ENCODE peak calls at places on chromosomes 12 and 14, in eight cellular contexts. M, G, A, E, R, P, X and F are unnamed samples.

GRCh38 chr12:9750276-9751203 is 10.2 kb downstream of the CD69 start:
- DNase-seq in X (peak; percentile 74), E (peak; percentile 73), A (peak; percentile 79), M (peak; percentile 71), P (peak; percentile 59), R (peak; percentile 51), G (peak; percentile 61), F (peak; percentile 16)

GRCh38 chr12:38222011-38222410 is 94.6 kb upstream of the ALG10B start:
- DNase-seq in A (no peak), X (no peak), M (no peak), G (no peak), R (no peak), P (no peak), E (no peak), F (no peak)

GRCh38 chr12:108752387-108752786 is 21.1 kb upstream of the CORO1C start:
- DNase-seq in X (no peak), A (no peak), M (peak; percentile 1), R (no peak), P (no peak), E (peak; percentile 54), G (no peak), F (no peak)

GRCh38 chr12:113852273-113852672 is 113.9 kb downstream of the RBM19 start:
- DNase-seq in X (no peak), R (no peak), P (no peak), G (no peak), E (no peak), A (no peak), M (no peak), F (no peak)

GRCh38 chr12:12741705-12742104 is 24.5 kb downstream of the CDKN1B start:
- DNase-seq in M (no peak), E (no peak), G (no peak), A (no peak), X (no peak), P (no peak), R (no peak), F (no peak)

GRCh38 chr14:71675902-71676291 is 256.3 kb upstream of the RGS6 start:
- DNase-seq in R (no peak), P (peak; percentile 41), M (no peak), A (no peak), G (no peak), E (no peak), X (no peak), F (no peak)

GRCh38 chr12:6085841-6086240 is 38.6 kb downstream of the VWF start:
- DNase-seq in M (no peak), X (no peak), P (no peak), A (no peak), R (no peak), E (no peak), G (no peak), F (no peak)

GRCh38 chr14:104335176-104335575 is 196.8 kb downstream of the KIF26A start:
- DNase-seq in X (no peak), G (no peak), E (no peak), M (no peak), R (no peak), P (no peak), A (no peak), F (no peak)

GRCh38 chr12:110861729-110862128 is 14.9 kb downstream of the CCDC63 start:
- DNase-seq in M (no peak), A (peak; percentile 44), R (no peak), P (no peak), E (no peak), G (no peak), X (no peak), F (no peak)

GRCh38 chr12:5244513-5244972 is 187.4 kb upstream of the NTF3 start:
- DNase-seq in G (no peak), R (no peak), X (no peak), P (no peak), E (no peak), M (no peak), A (peak; percentile 40), F (no peak)

GRCh38 chr12:82279597-82279996 is 78.6 kb downstream of the CCDC59 start:
- DNase-seq in G (no peak), R (no peak), X (no peak), M (no peak), A (no peak), P (no peak), E (no peak), F (no peak)

GRCh38 chr12:1839464-1839863 is 19.1 kb downstream of the LRTM2 start:
- DNase-seq in P (no peak), M (peak; percentile 27), E (no peak), R (no peak), X (no peak), A (no peak), G (peak; percentile 41), F (no peak)

GRCh38 chr12:111905502-111905901 is 63.5 kb downstream of the MAPKAPK5 start:
- DNase-seq in R (no peak), M (no peak), X (no peak), E (no peak), A (no peak), P (no peak), G (no peak), F (no peak)

GRCh38 chr14:24325131-24325530 is 9.7 kb downstream of the ADCY4 start:
- DNase-seq in G (no peak), R (no peak), A (no peak), E (no peak), M (no peak), P (no peak), X (no peak), F (no peak)

GRCh38 chr12:106080111-106080732 is 58.5 kb downstream of the NUAK1 start:
- DNase-seq in X (no peak), E (peak; percentile 67), P (no peak), G (no peak), M (no peak), A (peak; percentile 77), R (peak; percentile 57), F (no peak)

GRCh38 chr14:22097606-22098292 is 424.1 kb upstream of the OR4E1 start:
- DNase-seq in R (no peak), X (no peak), E (no peak), P (no peak), G (no peak), A (no peak), M (no peak), F (no peak)

GRCh38 chr14:22375321-22375930 is 213.6 kb downstream of the DAD1 start:
- DNase-seq in E (peak; percentile 78), G (no peak), P (peak; percentile 71), A (peak; percentile 67), R (peak; percentile 46), M (no peak), X (peak; percentile 21), F (no peak)

DNA sequence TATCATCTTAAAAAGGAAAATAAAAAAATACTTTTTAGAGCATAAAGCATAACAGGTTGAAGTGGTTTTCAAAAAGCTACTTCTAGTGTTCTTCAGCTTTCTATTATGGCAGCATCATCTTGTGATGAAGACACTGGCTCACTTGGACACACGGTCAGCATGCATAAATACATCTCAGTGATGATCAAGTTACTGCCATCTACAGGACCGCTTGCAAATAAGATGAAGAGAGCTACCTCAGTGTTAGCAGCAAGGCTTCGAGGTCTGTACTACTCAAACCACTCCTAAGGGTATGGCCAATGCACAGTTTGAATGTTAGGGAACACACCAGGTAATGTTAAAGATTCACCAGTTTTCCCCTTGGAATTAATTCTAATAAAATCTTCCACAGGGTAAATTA is 58.8 kb downstream of the GALC start:
- DNase-seq in X (no peak), M (no peak), R (no peak), A (peak; percentile 4), G (no peak), P (peak; percentile 8), E (peak; percentile 8), F (no peak)
- TF ChIP-seq CTCF in X (no peak), M (no peak), R (peak; percentile 24), A (peak; percentile 31), G (no peak), P (no peak), E (no peak), F (no peak)

GRCh38 chr14:90509403-90509802 is 112.6 kb downstream of the CALM1 start:
- DNase-seq in P (no peak), M (no peak), E (no peak), G (peak; percentile 18), A (no peak), X (no peak), R (no peak), F (no peak)
- TF ChIP-seq CTCF in P (peak; percentile 8), M (peak; percentile 5), E (no peak), G (no peak), A (no peak), X (no peak), R (no peak), F (no peak)

DNA sequence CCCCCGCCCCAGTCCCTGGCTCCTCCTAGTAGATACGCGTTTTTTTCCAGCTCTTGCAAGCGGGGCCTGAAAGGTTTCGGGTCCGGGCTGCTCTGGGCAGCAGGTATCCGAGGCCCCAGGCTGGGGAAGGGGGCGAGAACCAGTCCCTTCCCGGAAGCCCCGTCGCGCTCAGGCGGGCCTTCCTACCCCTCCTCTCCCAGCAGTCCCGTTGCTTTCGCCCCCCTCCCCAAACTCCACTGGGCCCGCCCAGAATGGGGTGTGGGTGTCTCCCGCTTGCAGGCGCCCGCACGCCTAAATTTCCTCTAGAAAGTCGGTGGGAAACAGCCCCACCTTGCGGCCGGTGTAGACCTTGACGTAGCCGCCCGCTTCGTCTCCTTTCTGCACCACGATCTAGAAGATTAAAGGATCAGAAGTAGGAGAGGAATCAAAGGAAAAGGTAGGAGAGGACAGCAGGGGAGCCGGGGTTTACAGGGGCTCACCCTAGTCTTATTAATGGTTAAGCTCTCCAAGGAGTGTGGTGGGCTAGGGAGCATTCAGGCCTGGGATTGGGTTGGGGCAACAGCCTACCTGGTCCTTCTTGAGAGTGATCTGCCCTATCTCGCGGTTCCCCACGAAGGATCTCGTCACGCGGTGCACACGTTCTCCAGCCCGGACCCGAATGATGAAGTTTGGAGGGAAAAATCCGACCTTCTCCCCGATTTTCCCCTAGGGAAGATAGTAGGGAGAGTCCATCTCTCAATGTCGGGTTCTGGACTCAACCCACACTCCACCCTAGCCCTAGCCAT is 7.3 kb downstream of the STAC3 start:
- DNase-seq in E (peak; percentile 74), P (peak; percentile 57), R (peak; percentile 37), A (peak; percentile 95), M (peak; percentile 87), X (peak; percentile 93), G (peak; percentile 92), F (no peak)
- TF ChIP-seq CTCF in E (peak; percentile 77), P (peak; percentile 79), R (peak; percentile 82), A (peak; percentile 85), M (peak; percentile 72), X (peak; percentile 78), G (peak; percentile 82), F (peak; percentile 82)

GRCh38 chr12:644818-645552 is 18.3 kb downstream of the NINJ2 start:
- DNase-seq in P (no peak), A (no peak), E (peak; percentile 65), G (no peak), M (no peak), R (no peak), X (no peak), F (no peak)

GRCh38 chr12:645563-646071 is 17.6 kb downstream of the NINJ2 start:
- DNase-seq in G (no peak), X (no peak), P (peak; percentile 23), E (peak; percentile 61), R (peak; percentile 68), M (no peak), A (no peak), F (no peak)

GRCh38 chr12:643478-644292 is 19.6 kb downstream of the NINJ2 start:
- DNase-seq in E (no peak), A (no peak), R (no peak), P (no peak), X (no peak), G (peak; percentile 80), M (no peak), F (no peak)

GRCh38 chr12:644293-644639 is 19.0 kb downstream of the NINJ2 start:
- DNase-seq in A (no peak), P (no peak), M (no peak), X (no peak), E (no peak), R (no peak), G (no peak), F (no peak)

GRCh38 chr12:642633-643477 is 20.4 kb downstream of the NINJ2 start:
- DNase-seq in X (peak; percentile 82), A (peak; percentile 82), M (peak; percentile 94), G (peak; percentile 96), P (no peak), R (peak; percentile 13), E (peak; percentile 59), F (peak; percentile 19)
- TF ChIP-seq CTCF in X (peak; percentile 24), A (peak; percentile 52), M (no peak), G (peak; percentile 49), P (peak; percentile 45), R (peak; percentile 55), E (peak; percentile 9), F (peak; percentile 27)